ENCODE peak calls at places on chromosomes 2 and 18, in six cellular contexts. B, T, Y, M, G and V are unnamed samples.

GRCh38 chr2:211930331-211930730 is 608.3 kb downstream of the ERBB4 start:
- DNase-seq in Y (no peak), T (peak; percentile 51), B (no peak), M (no peak), G (no peak), V (no peak)

GRCh38 chr2:3581367-3582262 is 6.6 kb downstream of the RPS7 start:
- DNase-seq in G (no peak), T (no peak), B (no peak), M (no peak), Y (no peak), V (no peak)

GRCh38 chr2:42575458-42576064 is 7.1 kb downstream of the MTA3 start:
- DNase-seq in B (no peak), G (no peak), M (no peak), Y (no peak), T (no peak), V (no peak)

GRCh38 chr2:13676269-13676668 is 956.2 kb upstream of the LRATD1 start:
- DNase-seq in G (no peak), T (peak; percentile 47), B (peak; percentile 61), M (no peak), Y (peak; percentile 30), V (no peak)

GRCh38 chr2:43106767-43107527 is 119.5 kb downstream of the ZFP36L2 start:
- DNase-seq in G (no peak), T (no peak), B (no peak), M (peak; percentile 84), Y (no peak), V (no peak)

GRCh38 chr2:38214209-38214717 is 138.3 kb upstream of the CYP1B1 start:
- DNase-seq in M (peak; percentile 14), Y (no peak), B (no peak), T (peak; percentile 32), G (no peak), V (no peak)

GRCh38 chr2:16664052-16664731 is 1.4 kb downstream of the CYRIA start:
- DNase-seq in B (peak; percentile 92), Y (peak; percentile 53), G (no peak), T (peak; percentile 96), M (no peak), V (peak; percentile 44)

GRCh38 chr2:7269244-7269643 is 352.0 kb downstream of the RNF144A start:
- DNase-seq in M (no peak), G (no peak), Y (no peak), T (no peak), B (no peak), V (no peak)

GRCh38 chr2:168086805-168087204 is 160.6 kb downstream of the STK39 start:
- DNase-seq in G (no peak), B (no peak), M (no peak), T (no peak), Y (no peak), V (no peak)

GRCh38 chr2:56018202-56018601 is 94.6 kb upstream of the EFEMP1 start:
- DNase-seq in T (no peak), G (no peak), B (no peak), M (no peak), Y (no peak), V (no peak)

GRCh38 chr2:70357076-70358071 is 55.5 kb upstream of the FAM136A start:
- DNase-seq in B (no peak), T (peak; percentile 4), G (no peak), M (no peak), Y (no peak), V (no peak)

GRCh38 chr2:61151434-61151833 is 10.6 kb upstream of the C2orf74 start:
- DNase-seq in Y (no peak), M (no peak), G (no peak), T (peak; percentile 48), B (peak; percentile 32), V (no peak)

GRCh38 chr2:212379103-212379502 is 159.5 kb downstream of the ERBB4 start:
- DNase-seq in T (no peak), Y (no peak), B (no peak), G (no peak), M (no peak), V (no peak)

GRCh38 chr2:241082338-241083090 is 19.6 kb downstream of the MTERF4 start:
- DNase-seq in T (no peak), M (no peak), G (peak; percentile 41), B (no peak), Y (no peak), V (no peak)

GRCh38 chr2:178863130-178863855 is 56.1 kb upstream of the TTN start:
- DNase-seq in T (no peak), B (no peak), M (no peak), G (no peak), Y (no peak), V (no peak)

GRCh38 chr2:5609191-5609590 is 83.0 kb upstream of the SOX11 start:
- DNase-seq in B (no peak), G (no peak), M (peak; percentile 14), T (no peak), Y (no peak), V (peak; percentile 61)

GRCh38 chr18:47635416-47635815 is 295.0 kb downstream of the SMAD2 start:
- DNase-seq in G (no peak), B (no peak), T (no peak), M (no peak), Y (no peak), V (no peak)

GRCh38 chr2:200590090-200590489 is 4.3 kb downstream of the AOX1 start:
- DNase-seq in M (no peak), G (no peak), B (no peak), Y (no peak), T (no peak), V (no peak)

GRCh38 chr2:163664610-163665009 is 71.2 kb downstream of the FIGN start:
- DNase-seq in G (no peak), T (peak; percentile 94), B (peak; percentile 83), Y (no peak), M (no peak), V (no peak)

GRCh38 chr2:159225025-159226016 is 61.2 kb downstream of the WDSUB1 start:
- DNase-seq in Y (no peak), B (no peak), T (no peak), M (no peak), G (peak; percentile 39), V (no peak)

GRCh38 chr2:32752952-32753351 is 125.1 kb downstream of the TTC27 start:
- DNase-seq in Y (no peak), B (no peak), M (no peak), T (no peak), G (no peak), V (no peak)

GRCh38 chr2:134120160-134120717 is 133.6 kb upstream of the MGAT5 start:
- DNase-seq in Y (no peak), T (no peak), B (no peak), G (peak; percentile 62), M (peak; percentile 51), V (no peak)

GRCh38 chr2:104849618-104850097 is 4.3 kb upstream of the POU3F3 start:
- DNase-seq in G (peak; percentile 79), T (peak; percentile 29), M (no peak), Y (peak; percentile 74), B (peak; percentile 45), V (peak; percentile 63)

GRCh38 chr18:58699551-58699950 is 28.3 kb downstream of the MALT1 start:
- DNase-seq in G (no peak), T (no peak), B (no peak), Y (no peak), M (no peak), V (no peak)

GRCh38 chr18:58697131-58697530 is 25.9 kb downstream of the MALT1 start:
- DNase-seq in Y (peak; percentile 19), T (no peak), G (no peak), B (no peak), M (no peak), V (no peak)

GRCh38 chr18:58694720-58695468 is 23.6 kb downstream of the MALT1 start:
- DNase-seq in B (no peak), G (no peak), T (no peak), M (no peak), Y (no peak), V (no peak)

GRCh38 chr18:58695772-58696171 is 24.5 kb downstream of the MALT1 start:
- DNase-seq in G (no peak), M (no peak), B (no peak), Y (no peak), T (no peak), V (no peak)

DNA sequence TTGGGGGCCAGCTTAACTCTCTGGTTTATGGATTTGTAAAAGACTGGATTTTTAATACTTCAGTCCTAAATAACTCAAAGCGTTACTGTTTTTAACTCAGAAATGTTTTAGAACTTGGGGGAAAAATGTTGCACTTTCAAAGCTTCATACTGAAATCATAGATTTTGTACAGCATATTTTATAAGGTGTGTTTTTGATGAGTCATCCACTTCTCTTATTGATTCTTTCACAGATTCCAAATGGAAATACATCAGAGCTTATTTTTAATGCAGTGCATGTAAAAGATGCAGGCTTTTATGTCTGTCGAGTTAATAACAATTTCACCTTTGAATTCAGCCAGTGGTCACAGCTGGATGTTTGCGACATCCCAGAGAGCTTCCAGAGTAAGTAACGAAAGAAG is 28.9 kb downstream of the MALT1 start:
- DNase-seq in B (no peak), T (no peak), M (no peak), Y (no peak), G (no peak), V (no peak)
- H3K14ac ChIP-seq in B (no peak overlapping the region), T (no peak overlapping the region), M (no peak overlapping the region), Y (no peak overlapping the region), G (no peak overlapping the region), V (no peak overlapping the region)

DNA sequence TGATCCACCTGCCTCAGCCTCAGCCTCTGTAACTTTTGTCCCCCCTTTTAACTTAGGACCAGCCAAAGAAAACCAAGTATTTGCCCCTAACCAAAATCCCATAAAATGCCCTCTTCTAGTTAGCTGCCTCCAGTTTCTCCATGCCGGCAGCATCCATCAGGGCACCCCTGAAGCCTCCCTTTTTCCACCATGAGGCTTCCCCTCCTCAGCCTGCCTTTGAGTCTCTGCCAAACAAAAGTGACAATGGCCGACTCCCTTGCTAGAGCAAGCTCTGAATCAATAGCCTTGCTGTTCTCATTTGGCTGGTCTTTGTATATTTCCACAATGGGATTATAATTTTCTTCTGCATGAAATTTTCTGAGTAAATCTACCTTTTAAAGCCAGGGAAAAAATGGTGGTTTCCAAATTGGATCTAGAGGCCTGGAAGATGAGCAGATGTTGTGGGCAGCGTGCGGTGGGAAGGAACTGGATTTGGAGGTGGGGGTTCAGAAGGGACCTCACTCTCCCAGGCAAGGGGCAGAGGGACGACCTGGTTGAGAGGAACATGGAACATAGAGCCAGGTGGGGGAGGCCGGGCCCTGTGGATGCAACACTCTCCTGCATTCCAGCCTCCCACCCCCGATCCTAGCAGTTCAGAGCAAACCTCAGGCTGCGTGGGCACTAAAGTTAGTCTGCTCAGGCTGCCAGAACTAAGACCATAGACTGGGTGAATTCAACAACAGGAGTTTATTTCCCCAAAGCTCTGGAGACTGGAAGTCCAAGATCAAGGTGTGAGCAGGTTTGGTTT is 80.6 kb downstream of the HS6ST1 start:
- DNase-seq in B (no peak), T (no peak), G (no peak), M (no peak), Y (no peak), V (no peak)
- H4K8ac ChIP-seq in B (no peak overlapping the region), T (peak overlapping the region; percentile 24), G (no peak overlapping the region), M (no peak overlapping the region), Y (no peak overlapping the region), V (no peak overlapping the region)

DNA sequence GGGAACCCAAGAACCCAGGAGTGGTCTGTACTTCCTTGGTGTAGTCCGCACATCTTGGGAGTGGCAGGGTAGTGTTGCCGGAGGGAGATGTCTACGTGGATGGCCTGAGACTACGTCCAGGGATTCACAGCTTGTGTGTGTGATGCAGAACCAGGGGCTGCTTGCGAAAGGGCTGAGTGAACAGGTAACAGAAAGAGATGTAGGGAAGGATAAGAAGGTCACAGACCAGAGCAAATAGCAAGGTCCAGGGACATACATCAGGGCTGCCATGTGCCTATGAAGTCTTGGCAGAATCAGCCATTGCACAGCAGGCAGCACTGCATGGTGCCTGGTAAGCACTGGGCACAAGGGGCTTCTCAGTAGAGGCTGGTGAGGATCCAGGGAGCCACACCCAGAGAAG is 68.7 kb downstream of the TSPYL6 start:
- DNase-seq in T (no peak), G (no peak), M (no peak), B (no peak), Y (no peak), V (no peak)
- H3K14ac ChIP-seq in T (no peak overlapping the region), G (no peak overlapping the region), M (no peak overlapping the region), B (no peak overlapping the region), Y (no peak overlapping the region), V (no peak overlapping the region)

GRCh38 chr2:216497808-216498366 is 757 bp upstream of the RPL37A start:
- DNase-seq in Y (no peak), T (no peak), G (no peak), M (no peak), B (no peak), V (no peak)
- H4K8ac ChIP-seq in Y (peak overlapping the region; percentile 94), T (peak overlapping the region; percentile 92), G (peak overlapping the region; percentile 86), M (no peak overlapping the region), B (peak overlapping the region; percentile 74), V (no peak overlapping the region)